ENCODE peak calls at places on chromosomes 5 and 9, in ten cellular contexts. Q is breast epithelium; O is transverse colon; P is stimulated activated CD4-positive, alpha-beta T cell treated with anti-CD3 and anti-CD28 coated beads, Interleukin-4, amount 100 ng/mL, for 4 hours; D is NCI-H1092; X is GM18507; N is Right ventricle myocardium superior; I is skeletal muscle cell; Y is endothelial cell; Z is A549. B is an unnamed sample.

GRCh38 chr9:134366223-134367031 is 40.2 kb downstream of the RXRA start:
- DNase-seq in Y (no peak), I (peak; percentile 62), Z (peak; percentile 86), D (peak; percentile 90), N (peak; percentile 95), X (no peak), Q (peak; percentile 95), P (no peak), O (peak; percentile 90), B (peak; percentile 94)

GRCh38 chr5:43563321-43563720 is 6.4 kb upstream of the PAIP1 start:
- DNase-seq in N (no peak), D (no peak), Q (no peak), P (no peak), Z (no peak), X (no peak), Y (no peak), I (no peak), O (no peak), B (no peak)

GRCh38 chr5:151251001-151251551 is 1.9 kb upstream of the GM2A start:
- DNase-seq in I (no peak), D (no peak), Z (no peak), Y (no peak), N (no peak), O (peak; percentile 19), X (no peak), P (no peak), Q (no peak), B (no peak)

GRCh38 chr9:131624636-131625241 is 79.4 kb downstream of the PRRT1B start:
- DNase-seq in D (no peak), O (no peak), Y (no peak), P (no peak), I (no peak), X (no peak), Q (no peak), Z (no peak), N (peak; percentile 74), B (no peak)

GRCh38 chr5:32916648-32917047 is 205.5 kb downstream of the NPR3 start:
- DNase-seq in I (no peak), X (no peak), O (no peak), D (no peak), Z (peak; percentile 13), Q (no peak), P (no peak), Y (no peak), N (no peak), B (no peak)

GRCh38 chr9:132774886-132775285 is 103.2 kb downstream of the AK8 start:
- DNase-seq in N (no peak), Y (no peak), P (no peak), O (no peak), D (no peak), Q (no peak), I (no peak), X (no peak), Z (no peak), B (no peak)

GRCh38 chr5:42988568-42988967 is 51.6 kb downstream of the ANXA2R start:
- DNase-seq in X (no peak), N (no peak), P (no peak), D (no peak), I (no peak), Y (no peak), O (no peak), Z (no peak), Q (no peak), B (no peak)

GRCh38 chr5:117760114-117760513 is 1185.5 kb upstream of the SEMA6A start:
- DNase-seq in Y (no peak), Q (no peak), D (no peak), P (no peak), Z (no peak), O (no peak), X (no peak), N (no peak), I (no peak), B (no peak)

GRCh38 chr9:15354713-15355112 is 47.7 kb upstream of the TTC39B start:
- DNase-seq in D (no peak), Q (no peak), N (no peak), I (no peak), X (no peak), Y (no peak), Z (no peak), O (no peak), P (no peak), B (no peak)

GRCh38 chr9:3457171-3457570 is 68.6 kb downstream of the RFX3 start:
- DNase-seq in D (no peak), I (no peak), N (no peak), P (no peak), Y (no peak), Z (no peak), Q (no peak), O (no peak), X (no peak), B (no peak)